ENCODE peak calls at places on chromosomes 7 and 10, in ten cellular contexts. T is mammary epithelial cell, A is colonic mucosa, O is vagina, L is heart left ventricle, S is epithelial cell of esophagus, P is BE2C, W is fibroblast of mammary gland, C is choroid plexus epithelial cell, X is foreskin fibroblast. D is an unnamed sample.

GRCh38 chr7:132654150-132654549 is 77.9 kb upstream of the PLXNA4 start:
- DNase-seq in S (no peak), C (peak; percentile 50), A (no peak), P (no peak), X (peak; percentile 18), L (no peak), O (no peak), T (no peak), W (no peak), D (no peak)

GRCh38 chr7:43554423-43554822 is 28.5 kb upstream of the STK17A start:
- DNase-seq in S (no peak), C (no peak), L (no peak), X (no peak), W (no peak), O (no peak), T (no peak), A (no peak), P (no peak), D (no peak)

GRCh38 chr10:78802866-78803265 is 265.9 kb upstream of the ZMIZ1 start:
- DNase-seq in L (peak; percentile 63), A (peak; percentile 32), C (peak; percentile 42), W (peak; percentile 83), S (peak; percentile 68), X (peak; percentile 73), P (peak; percentile 18), T (no peak), O (no peak), D (no peak)

GRCh38 chr7:16934947-16935742 is 53.4 kb upstream of the AGR3 start:
- DNase-seq in W (peak; percentile 75), T (peak; percentile 72), S (peak; percentile 89), L (no peak), C (no peak), A (peak; percentile 74), X (peak; percentile 44), P (no peak), O (no peak), D (no peak)

GRCh38 chr7:128453836-128454804 is 1.6 kb upstream of the HILPDA start:
- DNase-seq in X (peak; percentile 78), O (no peak), A (peak; percentile 51), W (peak; percentile 96), C (peak; percentile 96), S (no peak), L (peak; percentile 89), P (peak; percentile 94), T (no peak), D (no peak)

GRCh38 chr10:102150970-102151773 is 1.0 kb upstream of the NOLC1 start:
- DNase-seq in L (no peak), O (no peak), W (peak; percentile 72), C (peak; percentile 67), A (no peak), X (peak; percentile 69), P (no peak), S (peak; percentile 79), T (peak; percentile 76), D (peak; percentile 73)

GRCh38 chr10:122475130-122475529 is 13.8 kb downstream of the HTRA1 start:
- DNase-seq in L (peak; percentile 74), A (no peak), O (no peak), W (no peak), X (no peak), T (no peak), P (no peak), S (peak; percentile 13), C (no peak), D (no peak)

GRCh38 chr10:11018830-11019692 is 1.4 kb downstream of the CELF2 start:
- DNase-seq in P (no peak), X (no peak), L (no peak), A (no peak), C (no peak), T (no peak), W (no peak), S (no peak), O (no peak), D (no peak)

GRCh38 chr10:119575506-119575905 is 21.3 kb downstream of the TIAL1 start:
- DNase-seq in S (peak; percentile 22), A (no peak), P (no peak), C (peak; percentile 51), L (no peak), O (no peak), W (peak; percentile 49), T (peak; percentile 37), X (no peak), D (no peak)

GRCh38 chr10:70540789-70541360 is 61.7 kb downstream of the PRF1 start:
- DNase-seq in X (no peak), C (no peak), T (no peak), A (no peak), O (no peak), W (no peak), P (no peak), S (no peak), L (no peak), D (no peak)

GRCh38 chr7:70674268-70675025 is 457.5 kb upstream of the GALNT17 start:
- DNase-seq in X (no peak), C (no peak), L (no peak), P (no peak), A (no peak), O (no peak), S (no peak), T (no peak), W (no peak), D (no peak)

GRCh38 chr7:154912921-154913644 is 89.8 kb downstream of the PAXIP1 start:
- DNase-seq in W (no peak), L (no peak), S (no peak), C (no peak), O (no peak), A (no peak), P (no peak), X (peak; percentile 27), T (no peak), D (no peak)

GRCh38 chr7:154916381-154917213 is 86.3 kb downstream of the PAXIP1 start:
- DNase-seq in S (no peak), A (no peak), X (no peak), P (no peak), O (peak; percentile 95), W (no peak), T (no peak), C (no peak), L (no peak), D (no peak)

GRCh38 chr7:154915600-154915999 is 87.3 kb downstream of the PAXIP1 start:
- DNase-seq in A (no peak), C (no peak), S (no peak), T (no peak), O (peak; percentile 84), P (no peak), X (no peak), L (no peak), W (no peak), D (no peak)

GRCh38 chr7:154913645-154914579 is 89.0 kb downstream of the PAXIP1 start:
- DNase-seq in A (peak; percentile 91), L (peak; percentile 79), T (peak; percentile 60), X (peak; percentile 61), P (peak; percentile 90), W (peak; percentile 61), S (peak; percentile 76), O (no peak), C (peak; percentile 78), D (no peak)

DNA sequence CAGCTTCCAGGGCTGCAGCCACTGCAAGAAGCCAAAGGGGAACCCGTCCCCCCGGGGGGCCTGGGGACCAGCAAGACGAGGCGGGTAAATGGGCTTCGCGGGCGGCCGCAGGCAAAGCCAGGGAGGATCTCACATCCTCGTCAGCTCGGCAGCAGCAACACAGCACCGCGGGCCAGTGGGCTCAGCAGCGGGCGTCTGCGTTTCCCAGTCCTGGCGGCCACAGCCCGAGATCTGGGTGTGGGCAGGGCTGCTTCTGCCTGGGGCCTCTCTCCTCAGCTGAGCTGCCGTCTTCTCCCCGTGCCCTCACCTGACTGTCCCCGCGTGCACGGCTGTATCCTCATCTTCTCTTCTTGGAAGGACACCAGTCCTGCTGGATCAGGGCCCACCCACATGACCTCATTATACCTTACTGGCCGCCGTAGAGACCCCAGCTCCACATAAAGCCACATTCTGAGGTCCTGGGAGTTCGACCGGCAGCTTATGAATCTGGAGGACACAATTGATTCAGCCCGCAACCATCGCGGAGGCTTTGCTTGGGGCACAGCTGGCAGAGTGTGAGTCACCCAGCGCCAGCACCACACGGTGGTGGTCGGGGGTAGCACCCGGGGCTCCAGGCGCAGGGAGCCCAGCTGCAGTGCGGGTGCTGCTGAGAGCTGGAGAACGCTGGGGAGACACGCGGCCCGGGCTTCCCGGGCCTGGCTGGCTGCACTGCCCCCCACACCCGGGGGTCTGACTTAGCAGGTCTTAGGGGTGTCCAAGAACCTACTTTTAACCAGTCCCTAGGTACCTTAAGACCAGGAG is 88.1 kb downstream of the PAXIP1 start:
- DNase-seq in X (no peak), P (no peak), L (no peak), O (peak; percentile 46), A (no peak), W (no peak), C (no peak), T (no peak), S (no peak), D (no peak)
- H3K4me3 ChIP-seq in X (no peak overlapping the region), P (no peak overlapping the region), L (no peak overlapping the region), O (no peak overlapping the region), A (no peak overlapping the region), W (no peak overlapping the region), C (no peak overlapping the region), T (no peak overlapping the region), S (no peak overlapping the region), D (no peak overlapping the region)

GRCh38 chr7:151232272-151233110 is at the start of gene CHPF2:
- DNase-seq in A (peak; percentile 95), L (peak; percentile 93), O (no peak), C (peak; percentile 88), X (peak; percentile 86), W (peak; percentile 80), S (peak; percentile 91), T (peak; percentile 82), P (peak; percentile 94), D (no peak)
- TF ChIP-seq CTCF in A (no peak), L (no peak), O (no peak), C (no peak), X (no peak), W (no peak), S (no peak), T (no peak), P (no peak), D (no peak)

DNA sequence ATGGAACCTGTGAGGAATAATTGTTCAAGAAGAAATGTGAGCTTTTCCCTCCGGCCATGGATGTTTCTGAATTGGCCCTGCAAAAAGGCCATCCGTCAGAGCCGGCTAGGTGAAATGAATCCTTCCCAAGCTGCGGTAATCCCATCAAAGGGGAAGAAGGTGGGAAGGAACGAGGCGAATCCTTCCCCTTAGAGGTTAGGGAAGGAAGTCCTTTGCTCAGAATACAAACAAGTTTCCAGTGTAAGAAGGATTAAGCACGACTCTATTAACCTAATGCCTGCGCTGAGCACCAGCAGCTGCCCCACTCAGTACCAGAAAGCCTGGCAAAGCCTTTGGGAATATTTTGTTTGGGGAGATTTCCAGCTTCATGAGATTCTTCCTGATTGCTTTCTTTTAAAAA is 42.8 kb downstream of the CLRN3 start:
- DNase-seq in P (no peak), X (no peak), W (no peak), S (no peak), A (no peak), O (no peak), L (no peak), T (no peak), C (no peak), D (no peak)
- H3K4me3 ChIP-seq in P (no peak overlapping the region), X (no peak overlapping the region), W (no peak overlapping the region), S (no peak overlapping the region), A (no peak overlapping the region), O (no peak overlapping the region), L (no peak overlapping the region), T (no peak overlapping the region), C (no peak overlapping the region), D (no peak overlapping the region)

GRCh38 chr7:102450242-102450641 is 14.4 kb downstream of the ALKBH4 start:
- DNase-seq in O (no peak), L (no peak), C (no peak), A (no peak), S (peak; percentile 23), X (no peak), W (no peak), T (no peak), P (no peak), D (no peak)
- TF ChIP-seq CTCF in O (no peak), L (no peak), C (peak; percentile 32), A (no peak), S (peak; percentile 30), X (no peak), W (peak; percentile 7), T (no peak), P (peak; percentile 32), D (peak; percentile 36)